ENCODE peak calls at places on chromosome 12, in eight cellular contexts. D is heart left ventricle, W is A549, K is body of pancreas, I is transverse colon, O is stomach, Y is uterus, X is tibial nerve. M is an unnamed sample.

GRCh38 chr12:67290378-67290777 is 21.2 kb downstream of the CAND1 start:
- DNase-seq in D (no peak), W (no peak), K (no peak), I (no peak), O (no peak), Y (no peak), X (no peak), M (no peak)

GRCh38 chr12:118571730-118572129 is 195.4 kb downstream of the SUDS3 start:
- DNase-seq in D (no peak), W (no peak), K (no peak), I (no peak), O (no peak), Y (no peak), X (no peak), M (no peak)

GRCh38 chr12:76470028-76470939 is 89.3 kb downstream of the OSBPL8 start:
- DNase-seq in D (no peak), W (peak), K (peak), I (no peak), O (no peak), Y (no peak), X (no peak), M (no peak)

GRCh38 chr12:49891476-49891875 is 12.2 kb downstream of the FAIM2 start:
- DNase-seq in D (peak), W (no peak), K (no peak), I (peak), O (peak), Y (no peak), X (no peak), M (no peak)

GRCh38 chr12:130973109-130973508 is 19.4 kb downstream of the ADGRD1 start:
- DNase-seq in D (no peak), W (no peak), K (no peak), I (no peak), O (no peak), Y (no peak), X (peak), M (peak)

GRCh38 chr12:76137611-76138010 is 53.1 kb upstream of the NAP1L1 start:
- DNase-seq in D (no peak), W (no peak), K (no peak), I (no peak), O (no peak), Y (no peak), X (no peak), M (no peak)

GRCh38 chr12:43578782-43579181 is 26.8 kb upstream of the ADAMTS20 start:
- DNase-seq in D (no peak), W (no peak), K (no peak), I (no peak), O (no peak), Y (no peak), X (no peak), M (no peak)

GRCh38 chr12:52074656-52075408 is 4.7 kb upstream of the SMIM41 start:
- DNase-seq in D (no peak), W (no peak), K (peak), I (no peak), O (no peak), Y (no peak), X (no peak), M (peak)

GRCh38 chr12:49482095-49483051 is 56.5 kb upstream of the KCNH3 start:
- DNase-seq in D (no peak), W (no peak), K (no peak), I (no peak), O (no peak), Y (no peak), X (no peak), M (no peak)

GRCh38 chr12:12788675-12789368 is 3.4 kb downstream of the APOLD1 start:
- DNase-seq in D (no peak), W (peak), K (peak), I (peak), O (peak), Y (peak), X (no peak), M (no peak)

GRCh38 chr12:6377667-6377994 is 2.3 kb upstream of the SCNN1A start:
- DNase-seq in D (no peak), W (peak), K (peak), I (peak), O (peak), Y (peak), X (no peak), M (peak)

DNA sequence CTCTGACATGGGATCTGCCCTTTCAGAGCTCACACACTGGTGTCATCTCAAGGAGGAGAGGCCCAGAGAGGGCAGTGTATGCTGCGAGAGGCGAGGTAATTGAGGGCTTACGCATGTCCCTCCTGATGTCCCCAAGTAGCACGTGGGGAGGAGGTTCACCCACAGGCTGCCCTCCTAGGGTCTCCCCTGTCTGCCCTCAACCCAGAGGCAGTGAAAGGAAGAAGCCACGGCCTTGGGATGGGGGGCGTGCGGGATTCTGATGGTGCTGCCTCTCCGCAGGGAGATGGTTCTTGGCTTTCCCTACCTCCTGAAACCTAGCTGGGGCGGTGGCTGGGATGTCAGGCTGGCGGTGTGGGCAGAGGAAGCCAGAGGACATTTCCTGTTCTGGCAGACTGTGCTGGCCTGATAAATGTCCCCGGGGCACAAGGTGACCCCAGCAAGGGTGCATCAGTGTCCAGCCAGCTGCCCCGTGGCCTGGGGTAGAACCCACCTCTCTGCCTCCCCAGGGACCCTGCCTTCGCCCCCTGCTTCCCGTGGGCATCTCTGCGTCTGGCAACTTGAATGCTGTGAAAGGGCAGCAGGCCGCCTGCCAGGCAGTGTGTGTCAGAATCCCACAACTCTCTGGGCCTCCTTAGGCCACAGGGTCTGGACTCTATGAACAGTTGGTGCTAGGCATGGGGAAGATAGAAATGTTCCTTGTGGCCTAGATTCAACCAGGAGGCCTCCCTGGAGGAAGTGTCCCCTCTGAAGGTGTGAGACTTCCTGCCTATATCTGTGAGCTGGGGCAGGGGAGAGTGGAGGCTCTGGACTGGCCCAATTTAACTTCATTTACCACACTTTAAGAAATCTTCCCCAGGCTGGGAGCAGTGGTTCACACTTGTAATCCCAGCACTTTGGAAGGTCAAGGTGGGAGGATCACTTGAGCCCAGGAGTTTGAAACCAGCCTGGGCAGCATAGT is 4.8 kb downstream of the SH2B3 start:
- DNase-seq in D (no peak), W (no peak), K (no peak), I (no peak), O (no peak), Y (no peak), X (no peak), M (peak)
- H3K27ac ChIP-seq in D (peak), W (peak), K (peak), I (peak), O (peak), Y (peak), X (peak), M (peak)

GRCh38 chr12:56266634-56267442 is at the start of gene COQ10A:
- DNase-seq in D (peak), W (peak), K (peak), I (peak), O (peak), Y (peak), X (peak), M (peak)
- TF ChIP-seq POLR2A in D (peak), W (peak), K (peak), I (peak), O (no peak), Y (peak), X (peak), M (peak)

GRCh38 chr12:32534698-32535097 is 135.3 kb downstream of the FGD4 start:
- DNase-seq in D (no peak), W (no peak), K (no peak), I (no peak), O (no peak), Y (no peak), X (no peak), M (no peak)
- H3K27ac ChIP-seq in D (peak), W (peak), K (peak), I (peak), O (peak), Y (peak), X (peak), M (peak)

GRCh38 chr12:89359615-89360014 is 7.3 kb upstream of the DUSP6 start:
- DNase-seq in D (no peak), W (no peak), K (no peak), I (no peak), O (no peak), Y (no peak), X (no peak), M (no peak)
- TF ChIP-seq POLR2A in D (no peak), W (no peak), K (no peak), I (no peak), O (no peak), Y (no peak), X (no peak), M (no peak)

GRCh38 chr12:68772714-68773113 is 26.7 kb downstream of the SLC35E3 start:
- DNase-seq in D (no peak), W (no peak), K (no peak), I (peak), O (no peak), Y (no peak), X (no peak), M (no peak)

GRCh38 chr12:68775121-68775520 is 29.1 kb downstream of the SLC35E3 start:
- DNase-seq in D (no peak), W (no peak), K (no peak), I (no peak), O (no peak), Y (no peak), X (no peak), M (no peak)

GRCh38 chr12:68776976-68777610 is 30.9 kb upstream of the MDM2 start:
- DNase-seq in D (no peak), W (no peak), K (no peak), I (no peak), O (no peak), Y (no peak), X (no peak), M (no peak)

GRCh38 chr12:68771223-68771925 is 25.4 kb downstream of the SLC35E3 start:
- DNase-seq in D (no peak), W (no peak), K (no peak), I (no peak), O (no peak), Y (no peak), X (no peak), M (peak)

DNA sequence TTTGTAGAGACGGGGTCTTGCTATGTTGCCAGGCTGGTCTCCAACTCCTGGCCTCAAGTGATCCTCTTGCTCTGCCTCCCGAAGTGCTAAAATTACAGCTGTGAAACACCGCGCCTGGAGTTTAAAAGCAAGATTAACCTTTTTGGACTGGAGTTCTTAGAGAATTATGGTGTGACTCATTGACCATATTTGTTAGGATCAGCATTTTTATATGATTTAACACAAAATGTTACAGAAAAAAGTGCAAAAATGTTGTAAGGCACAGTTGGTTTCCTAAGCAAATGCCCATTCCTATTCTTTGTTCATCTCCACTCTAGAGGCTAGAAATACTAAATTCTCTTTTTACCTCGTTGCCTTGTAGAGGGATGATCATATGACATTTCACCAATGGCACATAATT is 27.6 kb downstream of the SLC35E3 start:
- DNase-seq in D (no peak), W (no peak), K (no peak), I (no peak), O (no peak), Y (no peak), X (no peak), M (no peak)
- H3K27ac ChIP-seq in D (no peak), W (no peak), K (no peak), I (no peak), O (no peak), Y (no peak), X (no peak), M (no peak)

DNA sequence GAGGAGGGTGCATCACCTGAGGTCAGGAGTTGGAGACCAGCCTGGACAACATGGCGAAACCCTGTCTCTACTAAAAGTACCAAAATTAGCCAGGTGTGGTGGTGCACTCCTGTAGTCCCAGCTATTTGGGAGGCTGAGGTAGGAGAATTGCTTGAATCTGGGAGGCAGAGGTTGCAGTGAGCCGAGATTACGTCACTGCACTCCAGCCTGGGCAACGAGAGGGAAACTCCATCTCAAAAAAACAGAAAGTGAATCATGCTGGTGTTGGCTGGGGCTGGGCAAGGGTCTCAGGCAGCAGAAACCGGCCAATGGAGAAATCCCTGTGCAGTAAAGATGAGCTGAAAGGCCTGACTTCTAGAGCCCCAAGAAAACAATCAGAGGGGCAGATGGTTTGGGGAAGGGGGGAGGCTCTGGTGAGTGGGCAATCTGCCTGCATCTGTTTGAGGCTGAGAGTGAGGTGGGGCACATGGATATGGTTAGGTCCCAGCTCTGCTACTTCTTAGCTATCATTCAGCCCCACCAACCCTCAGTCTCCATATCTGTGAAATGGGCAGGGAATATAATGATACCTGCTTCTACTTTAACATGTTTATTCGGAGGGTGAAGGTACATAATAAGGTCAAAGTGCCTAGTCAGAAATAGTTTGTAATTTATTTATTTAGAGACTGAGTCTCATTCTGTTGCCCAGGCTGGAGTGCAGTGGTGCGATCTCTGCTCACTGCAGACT is 21.3 kb upstream of the COX6A1 start:
- DNase-seq in D (no peak), W (no peak), K (no peak), I (no peak), O (no peak), Y (no peak), X (no peak), M (no peak)
- TF ChIP-seq POLR2A in D (no peak), W (no peak), K (no peak), I (no peak), O (no peak), Y (no peak), X (no peak), M (no peak)

M was measured in spleen.